ENCODE peak calls at places on chromosomes 6 and 20, in seven cellular contexts. A is fibroblast of the aortic adventitia, W is AML-193, H is bronchial epithelial cell, U is GM04503, D is A172, Z is uterus. J is an unnamed sample.

GRCh38 chr6:14108571-14109410 is 8.8 kb upstream of the CD83 start:
- DNase-seq in W (peak), H (no peak), U (no peak), A (no peak), D (no peak), Z (no peak), J (peak)

GRCh38 chr20:37226889-37227288 is 34.7 kb downstream of the GHRH start:
- DNase-seq in D (no peak), W (no peak), A (peak), U (no peak), H (no peak), Z (peak), J (no peak)

GRCh38 chr6:144953552-144954240 is 668.6 kb downstream of the UTRN start:
- DNase-seq in W (no peak), Z (no peak), D (peak), A (peak), U (peak), H (peak), J (no peak)

GRCh38 chr6:82686719-82687118 is 323.1 kb downstream of the TPBG start:
- DNase-seq in D (no peak), A (no peak), H (no peak), W (no peak), Z (no peak), U (no peak), J (no peak)

GRCh38 chr20:11210611-11211010 is 536.8 kb upstream of the JAG1 start:
- DNase-seq in A (no peak), H (no peak), Z (no peak), U (no peak), D (no peak), W (no peak), J (no peak)

GRCh38 chr20:45311589-45312211 is 3.6 kb upstream of the MATN4 start:
- DNase-seq in A (peak), Z (peak), U (no peak), H (peak), D (no peak), W (no peak), J (peak)

GRCh38 chr20:25398363-25399037 is 7.9 kb upstream of the ABHD12 start:
- DNase-seq in A (no peak), U (no peak), W (no peak), H (no peak), Z (no peak), D (no peak), J (no peak)

GRCh38 chr20:35013421-35014411 is 58.0 kb downstream of the MYH7B start:
- DNase-seq in D (no peak), A (no peak), H (no peak), Z (no peak), W (no peak), U (no peak), J (peak)

GRCh38 chr6:70131528-70131927 is 171.4 kb downstream of the COL9A1 start:
- DNase-seq in Z (no peak), D (no peak), H (no peak), U (no peak), A (no peak), W (no peak), J (no peak)

GRCh38 chr6:137117605-137118004 is 55.8 kb downstream of the IL22RA2 start:
- DNase-seq in Z (no peak), D (no peak), A (no peak), W (no peak), H (no peak), U (no peak), J (no peak)

GRCh38 chr20:24823989-24824693 is 124.9 kb upstream of the CST7 start:
- DNase-seq in W (no peak), H (no peak), U (no peak), D (no peak), Z (no peak), A (no peak), J (peak)

GRCh38 chr6:100202417-100203194 is 208.6 kb upstream of the MCHR2 start:
- DNase-seq in Z (no peak), H (peak), W (peak), A (peak), D (peak), U (peak), J (no peak)

GRCh38 chr6:84136364-84137050 is 90.9 kb downstream of the CEP162 start:
- DNase-seq in A (no peak), Z (no peak), H (no peak), U (no peak), D (no peak), W (no peak), J (no peak)

GRCh38 chr20:49561256-49561655 is 6.7 kb downstream of the PTGIS start:
- DNase-seq in Z (peak), H (no peak), U (no peak), W (no peak), A (no peak), D (no peak), J (peak)

GRCh38 chr6:140850438-140850837 is 1282.3 kb upstream of the GJE1 start:
- DNase-seq in U (no peak), A (peak), H (peak), Z (no peak), D (peak), W (no peak), J (no peak)

GRCh38 chr6:5751525-5752252 is 255.0 kb downstream of the NRN1 start:
- DNase-seq in H (no peak), W (no peak), U (no peak), Z (no peak), D (no peak), A (no peak), J (peak)

GRCh38 chr6:135280375-135281136 is 99.4 kb downstream of the MYB start:
- DNase-seq in A (peak), H (no peak), D (peak), W (peak), Z (no peak), U (no peak), J (no peak)